ENCODE peak calls at places on chromosomes 16 and 17, in four cellular contexts. P is activated naive CD4-positive, alpha-beta T cell treated with anti-CD3 and anti-CD28 coated beads for 36 hours; V is naive B cell; W is mesendoderm. I is an unnamed sample.

GRCh38 chr16:11188801-11189740 is 66.9 kb downstream of the SOCS1 start:
- DNase-seq in P (no peak), V (no peak), W (no peak), I (no peak)

GRCh38 chr17:45247429-45248131 is 14.3 kb downstream of the SPATA32 start:
- DNase-seq in P (peak), V (peak), W (peak), I (peak)

GRCh38 chr16:12330541-12330940 is 354.0 kb downstream of the SNX29 start:
- DNase-seq in P (no peak), V (no peak), W (no peak), I (no peak)

GRCh38 chr17:77349976-77350830 is 209.4 kb downstream of the SEC14L1 start:
- DNase-seq in P (no peak), V (no peak), W (no peak), I (peak)

GRCh38 chr17:38330941-38331411 is 12.8 kb downstream of the GPR179 start:
- DNase-seq in P (no peak), V (no peak), W (no peak), I (no peak)

GRCh38 chr17:45146166-45146565 is 2.1 kb upstream of the HEXIM1 start:
- DNase-seq in P (no peak), V (no peak), W (no peak), I (no peak)

GRCh38 chr16:82636485-82636884 is 9.7 kb downstream of the CDH13 start:
- DNase-seq in P (no peak), V (no peak), W (no peak), I (no peak)

GRCh38 chr17:199806-200603 is 18.6 kb upstream of the DOC2B start:
- DNase-seq in P (no peak), V (no peak), W (no peak), I (no peak)

GRCh38 chr16:84048306-84048705 is 5.7 kb upstream of the SLC38A8 start:
- DNase-seq in P (no peak), V (no peak), W (peak), I (no peak)

GRCh38 chr17:41654134-41654907 is 29.9 kb upstream of the KRT17 start:
- DNase-seq in P (no peak), V (no peak), W (no peak), I (no peak)

GRCh38 chr16:69260019-69260418 is 51.1 kb upstream of the VPS4A start:
- DNase-seq in P (no peak), V (no peak), W (peak), I (no peak)

GRCh38 chr17:29178750-29179231 is 1.4 kb downstream of the MYO18A start:
- DNase-seq in P (no peak), V (no peak), W (peak), I (no peak)

GRCh38 chr17:32882734-32883133 is 5.8 kb upstream of the MYO1D start:
- DNase-seq in P (peak), V (no peak), W (no peak), I (peak)

GRCh38 chr17:34382586-34383224 is 19.7 kb upstream of the CCL1 start:
- DNase-seq in P (peak), V (no peak), W (peak), I (no peak)

GRCh38 chr16:75074920-75075687 is 41.5 kb downstream of the LDHD start:
- DNase-seq in P (peak), V (peak), W (no peak), I (peak)

GRCh38 chr17:56913000-56913866 is 616 bp downstream of the TRIM25 start:
- DNase-seq in P (peak), V (no peak), W (peak), I (no peak)

GRCh38 chr17:50027639-50028206 is 28.2 kb upstream of the ITGA3 start:
- DNase-seq in P (peak), V (no peak), W (peak), I (no peak)

GRCh38 chr17:67477687-67478086 is 100.6 kb downstream of the PITPNC1 start:
- DNase-seq in P (peak), V (no peak), W (no peak), I (no peak)

GRCh38 chr16:49484454-49484853 is 110.8 kb downstream of the C16orf78 start:
- DNase-seq in P (no peak), V (no peak), W (peak), I (peak)

GRCh38 chr16:27106305-27106704 is 39.6 kb downstream of the C16orf82 start:
- DNase-seq in P (no peak), V (no peak), W (no peak), I (no peak)

GRCh38 chr17:77240976-77241375 is 100.2 kb downstream of the SEC14L1 start:
- DNase-seq in P (no peak), V (no peak), W (no peak), I (no peak)

GRCh38 chr16:31476305-31477219 is 4.6 kb downstream of the TGFB1I1 start:
- DNase-seq in P (peak), V (peak), W (peak), I (peak)

GRCh38 chr17:48555183-48555615 is 10.3 kb upstream of the HOXB2 start:
- DNase-seq in P (no peak), V (no peak), W (no peak), I (no peak)

GRCh38 chr17:37405955-37406634 is 541 bp downstream of the ACACA start:
- DNase-seq in P (no peak), V (no peak), W (peak), I (no peak)

GRCh38 chr17:43818966-43819365 is 14.0 kb downstream of the MPP3 start:
- DNase-seq in P (no peak), V (no peak), W (no peak), I (no peak)

GRCh38 chr17:81335388-81336157 is 40.5 kb upstream of the SLC38A10 start:
- DNase-seq in P (no peak), V (no peak), W (no peak), I (no peak)

GRCh38 chr16:53893731-53894435 is 189.9 kb downstream of the FTO start:
- DNase-seq in P (no peak), V (no peak), W (peak), I (no peak)

GRCh38 chr17:31680126-31680525 is 178.9 kb downstream of the COPRS start:
- DNase-seq in P (peak), V (no peak), W (no peak), I (peak)

GRCh38 chr17:16066125-16066524 is 66.5 kb downstream of the TTC19 start:
- DNase-seq in P (no peak), V (no peak), W (no peak), I (no peak)

GRCh38 chr16:87186440-87186839 is 130.8 kb downstream of the C16orf95 start:
- DNase-seq in P (no peak), V (no peak), W (no peak), I (no peak)

GRCh38 chr16:59274141-59274540 is 540.0 kb upstream of the GOT2 start:
- DNase-seq in P (no peak), V (no peak), W (no peak), I (no peak)

GRCh38 chr17:35630530-35631148 is 43.5 kb downstream of the AP2B1 start:
- DNase-seq in P (no peak), V (no peak), W (peak), I (no peak)

I was measured in GM10248.